ENCODE peak calls at places on chromosomes 4 and X, in six cellular contexts. L is HFF-Myc; M is activated CD8-positive, alpha-beta T cell treated with anti-CD3 and anti-CD28 coated beads for 36 hours; N is brain microvascular endothelial cell; U is AG09309; G is stomach. H is an unnamed sample.

GRCh38 chrX:54758114-54759055 is 39.7 kb downstream of the ITIH6 start:
- DNase-seq in M (no peak), L (no peak), U (no peak), G (no peak), N (no peak), H (no peak)

GRCh38 chrX:15737188-15737956 is 698 bp upstream of the CA5B start:
- DNase-seq in L (no peak), M (no peak), N (no peak), U (no peak), G (no peak), H (no peak)

GRCh38 chr4:158079661-158080060 is 93.2 kb downstream of the GASK1B start:
- DNase-seq in L (no peak), M (no peak), G (no peak), U (no peak), N (no peak), H (no peak)

GRCh38 chr4:85250852-85251251 is 224.1 kb upstream of the ARHGAP24 start:
- DNase-seq in M (no peak), U (no peak), L (no peak), N (no peak), G (no peak), H (no peak)

GRCh38 chrX:13473666-13474516 is 95.5 kb upstream of the EGFL6 start:
- DNase-seq in L (no peak), G (no peak), U (no peak), M (peak), N (peak), H (no peak)

GRCh38 chr4:33924239-33924638 is 2320.1 kb downstream of the ARAP2 start:
- DNase-seq in G (no peak), M (no peak), N (no peak), L (no peak), U (peak), H (no peak)

GRCh38 chr4:92305878-92306520 is 2.2 kb downstream of the GRID2 start:
- DNase-seq in N (no peak), G (no peak), U (no peak), L (no peak), M (no peak), H (no peak)

GRCh38 chrX:66602381-66602938 is 36.4 kb downstream of the EDA2R start:
- DNase-seq in U (no peak), L (no peak), G (no peak), N (no peak), M (no peak), H (no peak)

GRCh38 chr4:94759767-94760211 is 2.0 kb downstream of the BMPR1B start:
- DNase-seq in G (no peak), M (no peak), L (no peak), U (no peak), N (no peak), H (no peak)

GRCh38 chr4:78293841-78294301 is 236.7 kb downstream of the FRAS1 start:
- DNase-seq in G (no peak), U (no peak), L (peak), M (no peak), N (peak), H (no peak)

GRCh38 chrX:115525486-115525885 is 35.5 kb upstream of the PLS3 start:
- DNase-seq in U (no peak), L (no peak), N (no peak), M (no peak), G (no peak), H (no peak)

GRCh38 chrX:102546818-102547493 is 30.4 kb upstream of the TMSB15A start:
- DNase-seq in G (no peak), N (no peak), M (peak), U (no peak), L (no peak), H (no peak)

GRCh38 chrX:129642641-129643040 is 12.1 kb downstream of the APLN start:
- DNase-seq in U (no peak), L (no peak), G (no peak), N (no peak), M (no peak), H (no peak)

GRCh38 chrX:896256-896655 is 265.7 kb downstream of the SHOX start:
- DNase-seq in M (no peak), U (no peak), N (no peak), G (no peak), L (no peak), H (no peak)

GRCh38 chrX:22122510-22122909 is 90.4 kb downstream of the PHEX start:
- DNase-seq in M (no peak), L (no peak), G (no peak), N (peak), U (peak), H (no peak)

GRCh38 chr4:97270051-97270450 is 873.2 kb downstream of the STPG2 start:
- DNase-seq in M (no peak), G (no peak), N (no peak), L (no peak), U (no peak), H (no peak)

GRCh38 chr4:81684357-81684756 is 212.7 kb upstream of the RASGEF1B start:
- DNase-seq in G (no peak), N (no peak), M (no peak), U (no peak), L (no peak), H (no peak)

GRCh38 chr4:81142744-81143143 is 72.3 kb downstream of the PRKG2 start:
- DNase-seq in G (no peak), M (no peak), U (no peak), N (no peak), L (no peak), H (no peak)

GRCh38 chr4:7629855-7630254 is 195.1 kb upstream of the PSAPL1 start:
- DNase-seq in G (no peak), L (no peak), U (no peak), N (no peak), M (no peak), H (no peak)

GRCh38 chr4:43047044-43047443 is 154.5 kb downstream of the GRXCR1 start:
- DNase-seq in U (no peak), L (no peak), M (no peak), N (no peak), G (no peak), H (no peak)

GRCh38 chr4:13445841-13446790 is 38.0 kb downstream of the RAB28 start:
- DNase-seq in M (no peak), U (no peak), G (no peak), L (no peak), N (no peak), H (no peak)

GRCh38 chr4:161653697-161654096 is 510.1 kb downstream of the FSTL5 start:
- DNase-seq in N (no peak), M (no peak), U (no peak), G (no peak), L (no peak), H (no peak)

GRCh38 chr4:53598901-53599300 is 7.6 kb upstream of the LNX1 start:
- DNase-seq in L (no peak), N (peak), G (no peak), U (no peak), M (no peak), H (no peak)

GRCh38 chrX:53223955-53224859 is 800 bp downstream of the KDM5C start:
- DNase-seq in L (no peak), U (peak), M (peak), N (peak), G (no peak), H (no peak)

GRCh38 chr4:8192748-8193738 is 6.0 kb upstream of the SH3TC1 start:
- DNase-seq in U (no peak), L (no peak), N (peak), G (peak), M (peak), H (no peak)

DNA sequence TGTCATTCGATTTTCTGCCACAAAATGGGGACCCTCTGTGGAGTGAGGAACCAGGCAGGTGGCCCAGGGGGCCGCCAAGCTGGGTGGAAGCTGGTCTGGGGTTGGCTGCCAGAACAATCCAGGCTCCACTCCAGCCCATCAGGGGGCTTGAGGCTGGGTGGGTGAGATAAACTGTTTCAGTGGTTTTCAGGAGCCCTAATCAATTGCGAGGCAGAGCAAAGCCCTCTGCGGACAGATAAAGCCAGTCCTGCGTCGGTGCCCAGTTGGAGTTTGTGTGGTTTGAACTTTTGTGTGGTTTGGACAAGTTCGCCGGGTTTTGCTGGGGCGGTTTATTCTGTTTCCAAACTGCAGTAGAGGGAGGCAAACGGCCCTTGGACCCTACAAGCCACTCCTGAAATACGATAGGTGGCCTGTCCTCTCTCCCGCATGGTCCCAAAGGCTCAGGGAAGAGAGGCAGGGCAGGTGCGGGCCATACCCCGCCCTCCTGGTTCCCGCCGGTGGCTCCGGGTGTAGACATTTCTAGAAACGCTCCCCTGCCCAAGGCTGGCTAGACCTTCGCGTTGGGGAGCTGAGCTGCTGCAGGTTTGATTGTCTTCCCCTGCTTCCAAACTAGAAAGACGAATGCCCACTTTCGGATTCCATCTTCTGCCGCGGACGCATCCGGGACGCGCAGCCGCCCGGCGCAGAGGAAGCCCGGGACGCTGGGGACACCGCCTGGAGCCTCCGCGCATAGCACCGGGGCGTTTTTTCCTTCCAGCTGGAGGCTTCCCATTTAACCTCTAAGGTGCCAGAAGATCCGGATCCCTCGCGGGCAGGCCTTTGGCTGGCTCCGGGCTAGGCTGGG is 169.0 kb upstream of the BCOR start:
- DNase-seq in M (peak), L (no peak), N (peak), G (peak), U (no peak), H (peak)
- TF ChIP-seq CTCF in M (peak), L (peak), N (peak), G (peak), U (peak), H (peak)

GRCh38 chr4:154982187-154983047 is 201.3 kb downstream of the RBM46 start:
- DNase-seq in M (peak), L (peak), N (peak), U (no peak), G (peak), H (no peak)

GRCh38 chr4:154983714-154984113 is 202.6 kb downstream of the RBM46 start:
- DNase-seq in G (no peak), N (no peak), U (no peak), M (no peak), L (no peak), H (no peak)

GRCh38 chr4:154984148-154984547 is 203.1 kb downstream of the RBM46 start:
- DNase-seq in U (no peak), L (no peak), G (no peak), M (no peak), N (no peak), H (no peak)

GRCh38 chr4:154985673-154986072 is 204.6 kb downstream of the RBM46 start:
- DNase-seq in N (no peak), M (no peak), U (no peak), G (no peak), L (no peak), H (no peak)

GRCh38 chr4:154984616-154985015 is 203.5 kb downstream of the RBM46 start:
- DNase-seq in U (no peak), L (no peak), M (no peak), N (no peak), G (no peak), H (no peak)
- TF ChIP-seq CTCF in U (no peak), L (no peak), M (no peak), N (no peak), G (no peak), H (no peak)

DNA sequence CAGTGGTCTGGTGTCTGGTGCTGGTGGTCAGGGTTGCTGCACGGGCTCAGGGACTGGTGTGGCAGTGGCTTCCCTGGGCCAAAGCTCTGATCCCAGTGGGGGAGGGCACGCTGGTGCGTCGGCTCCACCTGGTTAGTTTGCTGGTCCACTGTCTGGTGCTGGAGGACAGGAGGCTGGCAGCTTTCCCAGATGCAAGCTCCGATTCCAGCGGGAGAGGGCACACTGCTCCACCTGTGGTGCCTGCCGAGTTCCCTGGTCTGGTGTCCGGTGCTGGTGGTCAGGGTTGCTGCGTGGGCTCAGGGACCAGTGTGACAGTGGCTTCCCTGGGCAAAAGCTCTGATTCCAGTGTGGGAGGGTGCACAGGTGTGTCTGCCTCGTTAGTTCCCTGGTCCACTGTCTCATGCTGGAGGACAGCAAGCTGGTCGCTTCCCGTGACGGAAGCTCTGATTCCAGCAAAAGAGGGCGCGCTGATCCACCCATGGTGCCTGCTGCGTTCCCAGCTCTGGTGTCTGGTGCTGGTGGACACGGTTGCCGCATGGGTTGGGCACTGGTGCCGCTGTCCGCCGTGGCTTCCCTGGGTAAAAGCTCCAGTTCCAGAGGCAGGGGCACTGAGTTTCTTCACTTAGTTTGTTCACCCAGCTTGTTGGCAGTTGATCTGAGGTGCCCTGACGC is 5.8 kb downstream of the VMA21 start:
- DNase-seq in M (no peak), U (no peak), N (no peak), G (peak), L (no peak), H (no peak)
- TF ChIP-seq CTCF in M (no peak), U (no peak), N (no peak), G (no peak), L (no peak), H (no peak)

GRCh38 chr4:148373093-148373492 is 69.1 kb downstream of the NR3C2 start:
- DNase-seq in G (no peak), U (no peak), M (no peak), N (no peak), L (no peak), H (no peak)

GRCh38 chr4:148369919-148370318 is 72.3 kb downstream of the NR3C2 start:
- DNase-seq in G (no peak), U (no peak), N (no peak), L (no peak), M (no peak), H (no peak)

GRCh38 chr4:148364525-148364924 is 77.7 kb downstream of the NR3C2 start:
- DNase-seq in M (no peak), U (no peak), G (no peak), N (no peak), L (no peak), H (no peak)

DNA sequence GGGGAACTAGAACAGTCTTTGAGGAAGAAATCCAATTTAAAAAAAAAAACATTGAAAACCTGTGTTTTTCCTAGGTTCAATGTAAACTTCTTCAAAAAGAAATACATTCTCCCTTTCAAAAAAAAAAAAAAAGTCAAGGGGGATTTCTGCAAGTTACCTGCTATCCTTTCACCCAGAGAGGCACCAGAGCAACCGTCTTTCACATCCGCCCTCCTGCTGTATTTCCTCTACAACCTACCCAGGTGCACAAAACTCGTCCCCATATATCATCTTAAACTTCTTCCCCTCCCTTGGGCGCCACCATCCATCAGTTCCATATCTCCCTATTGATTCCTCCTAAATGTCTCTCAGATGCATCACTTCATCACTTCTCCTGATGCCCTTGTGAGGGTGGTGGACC is 74.5 kb downstream of the NR3C2 start:
- DNase-seq in L (no peak), U (no peak), N (no peak), G (no peak), M (no peak), H (no peak)
- TF ChIP-seq CTCF in L (no peak), U (no peak), N (no peak), G (no peak), M (no peak), H (no peak)

DNA sequence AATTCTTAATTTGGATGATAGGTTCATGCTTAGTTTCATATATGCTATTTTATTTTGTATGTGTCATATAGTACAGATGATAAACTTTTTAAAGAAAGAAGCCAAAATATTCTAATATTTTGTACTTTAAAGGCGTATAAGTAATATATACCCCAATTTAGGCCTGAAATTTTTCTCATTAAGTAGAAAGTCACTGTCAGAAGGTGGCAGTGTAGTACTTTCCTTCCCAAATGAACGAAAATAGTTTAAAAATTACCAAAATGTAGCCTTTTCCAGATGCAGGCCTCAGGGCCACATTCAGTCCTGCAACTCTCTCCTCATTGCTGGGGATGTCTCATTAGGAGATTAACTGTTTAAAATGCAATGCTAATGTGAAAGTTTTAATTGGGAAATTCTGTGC is 1263.6 kb downstream of the C4orf33 start:
- DNase-seq in N (peak), L (no peak), U (no peak), G (no peak), M (no peak), H (no peak)
- TF ChIP-seq CTCF in N (peak), L (no peak), U (no peak), G (no peak), M (no peak), H (peak)

DNA sequence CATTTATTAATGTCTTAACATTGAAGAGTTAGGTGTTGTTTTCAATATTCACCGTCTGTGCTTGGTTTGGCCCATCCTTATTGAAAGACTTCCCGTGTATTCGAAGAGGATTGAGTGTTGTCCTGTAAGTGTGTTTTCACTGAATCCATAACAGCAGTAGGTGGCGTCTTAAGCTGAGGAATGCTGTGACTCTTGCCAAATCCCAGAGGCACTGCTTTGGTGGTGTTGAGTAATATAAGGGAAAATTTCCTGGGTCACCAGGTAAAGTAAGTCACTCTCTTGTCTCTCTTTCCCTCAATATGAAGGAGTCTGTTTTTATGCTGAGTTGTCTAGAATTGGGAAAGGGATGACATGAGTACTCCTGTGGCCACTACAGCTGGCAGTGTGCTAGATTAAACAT is 146.8 kb upstream of the ZXDB start:
- DNase-seq in L (no peak), N (no peak), M (no peak), G (no peak), U (no peak), H (no peak)
- TF ChIP-seq CTCF in L (no peak), N (no peak), M (no peak), G (no peak), U (no peak), H (no peak)

GRCh38 chr4:128386761-128387599 is 99.4 kb upstream of the PGRMC2 start:
- DNase-seq in G (peak), M (no peak), U (peak), N (peak), L (peak), H (no peak)
- TF ChIP-seq CTCF in G (no peak), M (no peak), U (no peak), N (peak), L (no peak), H (no peak)

DNA sequence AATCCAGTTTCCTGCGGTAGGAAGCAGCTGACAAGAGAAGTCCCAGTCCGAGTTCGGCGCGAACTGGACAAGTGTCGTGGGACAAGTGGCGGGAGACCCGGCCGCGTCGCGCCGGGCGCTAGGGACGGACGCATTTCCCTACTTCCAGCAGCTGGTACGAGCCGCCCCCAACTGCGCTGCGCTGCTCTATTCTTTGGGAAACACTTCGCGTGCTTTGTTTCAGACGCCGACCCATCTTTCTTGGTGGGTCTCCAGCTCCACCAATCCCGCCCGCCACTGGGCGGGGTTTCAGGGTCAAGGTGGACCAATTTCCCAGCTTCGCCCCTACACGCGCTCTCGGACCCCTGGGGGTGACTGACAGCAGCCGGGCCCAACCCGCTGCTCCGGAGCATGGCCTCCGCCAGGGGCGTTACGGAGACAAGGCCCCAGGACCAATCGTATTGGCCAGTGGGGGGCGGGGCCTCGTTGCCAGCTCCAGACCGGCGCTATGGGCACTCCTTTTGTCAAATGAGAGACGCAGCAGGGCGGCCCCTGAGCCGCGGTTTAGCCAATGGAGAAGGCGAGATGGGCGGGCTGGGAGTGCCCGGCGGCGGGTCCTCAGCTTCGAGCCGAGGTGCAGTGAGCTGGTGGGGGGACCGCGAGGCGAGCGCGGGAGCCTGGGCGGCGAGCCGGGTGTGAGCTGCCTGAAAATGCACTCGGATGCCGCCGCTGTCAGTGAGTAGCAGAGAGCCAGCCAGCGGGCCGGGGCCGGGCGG is at the start of gene DCUN1D4:
- DNase-seq in M (peak), N (peak), U (peak), G (peak), L (peak), H (peak)
- TF ChIP-seq CTCF in M (no peak), N (peak), U (peak), G (peak), L (peak), H (no peak)